ENCODE peak calls at places on chromosomes 13 and 19, in four cellular contexts. P, D, F and I are unnamed samples.
A peak's percentile ranks its signal among the peaks of the same experiment; 100 is the strongest.

GRCh38 chr13:22428188-22428828 is 752.5 kb upstream of the SGCG start:
- DNase-seq in P (no peak), F (no peak), D (no peak), I (no peak)

GRCh38 chr19:46192990-46193650 is 36.4 kb upstream of the IGFL1 start:
- DNase-seq in F (no peak), D (no peak), P (peak; percentile 51), I (no peak)

GRCh38 chr13:108455320-108455719 is 174.1 kb upstream of the MYO16 start:
- DNase-seq in D (no peak), P (no peak), F (no peak), I (no peak)

GRCh38 chr19:41968751-41969150 is 9.6 kb upstream of the RABAC1 start:
- DNase-seq in P (no peak), F (no peak), D (no peak), I (no peak)

GRCh38 chr13:45055198-45055901 is 65.0 kb upstream of the GTF2F2 start:
- DNase-seq in F (no peak), P (peak; percentile 93), D (no peak), I (no peak)

GRCh38 chr13:79837741-79838450 is 356.9 kb downstream of the NDFIP2 start:
- DNase-seq in P (peak; percentile 75), F (no peak), D (no peak), I (no peak)

GRCh38 chr19:13849991-13850909 is 26.7 kb upstream of the NANOS3 start:
- DNase-seq in F (peak; percentile 88), P (peak; percentile 71), D (no peak), I (peak; percentile 81)

GRCh38 chr19:54207908-54208783 is 7.5 kb downstream of the RPS9 start:
- DNase-seq in D (no peak), F (peak; percentile 64), P (peak; percentile 78), I (no peak)

GRCh38 chr19:13022859-13023636 is 27.8 kb downstream of the NFIX start:
- DNase-seq in F (no peak), D (no peak), P (peak; percentile 95), I (peak; percentile 64)

GRCh38 chr13:32381539-32381938 is 46.4 kb downstream of the N4BP2L1 start:
- DNase-seq in D (peak; percentile 15), F (no peak), P (peak; percentile 37), I (peak; percentile 52)

GRCh38 chr19:38583219-38583984 is 34.4 kb downstream of the MAP4K1 start:
- DNase-seq in D (no peak), P (no peak), F (no peak), I (no peak)

GRCh38 chr19:35206379-35206778 is 22.2 kb downstream of the FAM187B start:
- DNase-seq in P (no peak), F (peak; percentile 26), D (no peak), I (no peak)

GRCh38 chr13:29428310-29428991 is 167.0 kb downstream of the SLC7A1 start:
- DNase-seq in P (no peak), D (peak; percentile 31), F (peak; percentile 71), I (peak; percentile 73)

GRCh38 chr19:34224996-34225658 is 29.2 kb upstream of the GARRE1 start:
- DNase-seq in P (peak; percentile 70), F (no peak), D (no peak), I (no peak)

GRCh38 chr19:55579766-55580621 is 654 bp downstream of the ZNF579 start:
- DNase-seq in D (no peak), F (peak; percentile 60), P (peak; percentile 41), I (peak; percentile 59)

GRCh38 chr13:30832845-30833332 is 73.2 kb upstream of the MEDAG start:
- DNase-seq in F (no peak), D (no peak), P (no peak), I (peak; percentile 47)

GRCh38 chr13:49220856-49221614 is 897 bp downstream of the MLNR start:
- DNase-seq in F (peak; percentile 73), P (peak; percentile 12), D (no peak), I (peak; percentile 41)

GRCh38 chr19:11205939-11206570 is 8.7 kb upstream of the KANK2 start:
- DNase-seq in P (no peak), D (no peak), F (no peak), I (no peak)

GRCh38 chr19:34096020-34096915 is 76.0 kb upstream of the LSM14A start:
- DNase-seq in F (no peak), P (peak; percentile 50), D (peak; percentile 53), I (peak; percentile 46)

GRCh38 chr13:99050983-99051488 is 73.2 kb upstream of the DOCK9 start:
- DNase-seq in P (no peak), D (no peak), F (no peak), I (no peak)

GRCh38 chr13:28983661-28984060 is 163.5 kb downstream of the MTUS2 start:
- DNase-seq in D (no peak), P (no peak), F (no peak), I (no peak)

GRCh38 chr19:30924670-30925069 is 424.6 kb downstream of the TSHZ3 start:
- DNase-seq in P (no peak), F (no peak), D (no peak), I (no peak)

GRCh38 chr13:59690857-59691500 is 472.7 kb downstream of the DIAPH3 start:
- DNase-seq in D (no peak), F (no peak), P (no peak), I (no peak)

GRCh38 chr19:57814505-57815246 is at the start of gene ZNF552:
- DNase-seq in P (peak; percentile 91), D (peak; percentile 90), F (peak; percentile 81), I (peak; percentile 95)

GRCh38 chr19:35468637-35469036 is 20.6 kb downstream of the FFAR2 start:
- DNase-seq in D (no peak), P (no peak), F (no peak), I (peak; percentile 70)

GRCh38 chr19:4337906-4338440 is 654 bp downstream of the STAP2 start:
- DNase-seq in P (no peak), D (no peak), F (no peak), I (no peak)

GRCh38 chr13:93268327-93269028 is 41.9 kb downstream of the GPC6 start:
- DNase-seq in P (no peak), D (no peak), F (no peak), I (no peak)

GRCh38 chr13:94535231-94535630 is 55.7 kb upstream of the DCT start:
- DNase-seq in F (no peak), D (no peak), P (no peak), I (no peak)

GRCh38 chr19:13934785-13935109 is 3.5 kb downstream of the PODNL1 start:
- DNase-seq in F (no peak), D (no peak), P (no peak), I (no peak)

GRCh38 chr19:42270346-42271044 is 1.4 kb downstream of the CIC start:
- DNase-seq in D (no peak), P (no peak), F (no peak), I (no peak)

GRCh38 chr19:43124360-43124759 is 41.9 kb upstream of the PSG2 start:
- DNase-seq in D (no peak), F (no peak), P (no peak), I (no peak)

GRCh38 chr13:83810136-83810535 is 72.1 kb downstream of the SLITRK1 start:
- DNase-seq in F (no peak), D (no peak), P (no peak), I (no peak)

GRCh38 chr19:13154241-13154778 is 4.1 kb downstream of the IER2 start:
- DNase-seq in P (peak; percentile 95), F (peak; percentile 53), D (peak; percentile 46), I (peak; percentile 41)

GRCh38 chr13:44207476-44207875 is 166.1 kb upstream of the SERP2 start:
- DNase-seq in P (no peak), D (no peak), F (no peak), I (no peak)

GRCh38 chr13:61358599-61358998 is 57.0 kb downstream of the PCDH20 start:
- DNase-seq in P (no peak), F (no peak), D (no peak), I (no peak)

GRCh38 chr19:38561053-38561606 is 56.6 kb downstream of the MAP4K1 start:
- DNase-seq in D (no peak), F (no peak), P (no peak), I (no peak)

GRCh38 chr13:107459430-107459829 is 755.9 kb downstream of the LIG4 start:
- DNase-seq in F (no peak), D (no peak), P (peak; percentile 85), I (no peak)

GRCh38 chr19:41144403-41144802 is 30.2 kb downstream of the CYP2F1 start:
- DNase-seq in D (peak; percentile 54), F (peak; percentile 92), P (peak; percentile 78), I (peak; percentile 89)

GRCh38 chr13:87147076-87147475 is 524.1 kb upstream of the SLITRK5 start:
- DNase-seq in D (no peak), F (no peak), P (peak; percentile 76), I (no peak)

GRCh38 chr13:74290324-74290773 is 156.1 kb upstream of the KLF12 start:
- DNase-seq in P (peak; percentile 79), F (no peak), D (peak; percentile 54), I (peak; percentile 79)
- H2AFZ ChIP-seq in P (peak overlapping the region; percentile 37), F (peak overlapping the region; percentile 35), D (peak overlapping the region; percentile 9), I (no peak overlapping the region)

GRCh38 chr19:27748551-27749152 is 1464.3 kb downstream of the UQCRFS1 start:
- DNase-seq in D (no peak), F (no peak), P (peak; percentile 14), I (no peak)
- H3K14ac ChIP-seq in D (no peak overlapping the region), F (no peak overlapping the region), P (no peak overlapping the region), I (no peak overlapping the region)

GRCh38 chr13:113329656-113330312 is 32.7 kb downstream of the LAMP1 start:
- DNase-seq in P (no peak), F (no peak), D (no peak), I (no peak)

GRCh38 chr13:113333076-113333475 is 30.9 kb downstream of the GRTP1 start:
- DNase-seq in D (no peak), P (no peak), F (no peak), I (no peak)

GRCh38 chr13:113327766-113328391 is 30.8 kb downstream of the LAMP1 start:
- DNase-seq in F (no peak), D (no peak), P (no peak), I (no peak)

GRCh38 chr13:113328851-113329250 is 31.8 kb downstream of the LAMP1 start:
- DNase-seq in P (no peak), D (no peak), F (no peak), I (no peak)

DNA sequence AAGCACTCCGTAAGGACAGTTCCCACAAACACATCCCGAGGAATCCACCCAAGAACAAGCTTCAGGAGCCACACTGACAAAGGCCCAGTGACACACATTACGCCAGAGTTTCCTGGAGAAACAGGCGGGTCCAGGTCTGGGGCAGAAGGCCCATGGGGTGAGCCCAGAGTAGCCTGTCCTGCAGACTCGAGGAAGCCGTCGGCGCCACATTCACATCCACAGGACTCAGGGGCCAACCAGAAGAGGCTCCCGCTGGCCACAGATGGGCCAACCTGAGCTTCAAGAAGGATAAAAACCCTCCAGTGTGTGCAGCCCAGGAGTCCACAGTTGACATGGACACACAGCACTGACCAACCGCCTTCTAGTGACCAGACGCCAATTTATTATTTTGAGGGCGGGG is 31.3 kb downstream of the GRTP1 start:
- DNase-seq in F (no peak), P (no peak), D (no peak), I (no peak)
- H2AFZ ChIP-seq in F (no peak overlapping the region), P (no peak overlapping the region), D (no peak overlapping the region), I (no peak overlapping the region)

GRCh38 chr19:18419699-18420460 is 682 bp downstream of the SSBP4 start:
- DNase-seq in F (no peak), D (no peak), P (no peak), I (no peak)

GRCh38 chr19:18417250-18418033 is 1.8 kb upstream of the SSBP4 start:
- DNase-seq in D (peak; percentile 67), F (peak; percentile 85), P (peak; percentile 73), I (peak; percentile 85)

GRCh38 chr19:18418034-18418724 is 1.0 kb upstream of the SSBP4 start:
- DNase-seq in P (no peak), D (no peak), F (no peak), I (no peak)

GRCh38 chr19:18419195-18419698 is at the start of gene SSBP4:
- DNase-seq in D (peak; percentile 76), F (peak; percentile 87), P (peak; percentile 70), I (no peak)

GRCh38 chr19:18418725-18419194 is 438 bp upstream of the SSBP4 start:
- DNase-seq in P (no peak), D (no peak), F (no peak), I (no peak)
- H3K14ac ChIP-seq in P (peak overlapping the region; percentile 79), D (peak overlapping the region; percentile 33), F (no peak overlapping the region), I (no peak overlapping the region)